ENCODE peak calls at places on chromosomes 7 and 10, in seven cellular contexts. R, J, C, G, N, Q and X are unnamed samples.

GRCh38 chr7:5423272-5423843 is at the start of gene TNRC18:
- DNase-seq in Q (no peak), R (no peak), G (peak), J (peak), C (no peak), N (peak), X (peak)

GRCh38 chr7:108012499-108013430 is 9.8 kb upstream of the LAMB1 start:
- DNase-seq in C (peak), R (no peak), J (no peak), N (no peak), Q (peak), G (no peak), X (no peak)

GRCh38 chr10:27998178-27998953 is 513 bp downstream of the ODAD2 start:
- DNase-seq in R (peak), C (peak), N (no peak), J (no peak), G (peak), Q (peak), X (peak)

GRCh38 chr10:70742537-70743429 is 42.4 kb downstream of the TBATA start:
- DNase-seq in R (no peak), C (peak), Q (no peak), G (peak), J (no peak), N (no peak), X (no peak)

GRCh38 chr7:73908123-73908611 is 47.2 kb downstream of the TMEM270 start:
- DNase-seq in Q (no peak), N (no peak), C (no peak), G (no peak), R (no peak), J (no peak), X (no peak)

GRCh38 chr7:142855756-142856564 is 1.1 kb downstream of the EPHB6 start:
- DNase-seq in N (no peak), G (peak), R (no peak), C (no peak), Q (no peak), J (no peak), X (no peak)

GRCh38 chr7:132450188-132450587 is 126.1 kb downstream of the PLXNA4 start:
- DNase-seq in Q (no peak), R (no peak), J (no peak), N (no peak), C (no peak), G (no peak), X (no peak)

GRCh38 chr10:12194752-12195271 is 879 bp downstream of the NUDT5 start:
- DNase-seq in G (peak), R (no peak), N (peak), J (no peak), Q (peak), C (no peak), X (no peak)

GRCh38 chr7:112930787-112931186 is 140.6 kb upstream of the TMEM168 start:
- DNase-seq in R (peak), C (peak), J (no peak), Q (peak), N (no peak), G (no peak), X (no peak)

GRCh38 chr7:101681170-101682007 is 52.3 kb upstream of the MYL10 start:
- DNase-seq in J (no peak), Q (peak), N (no peak), C (peak), R (peak), G (no peak), X (no peak)

GRCh38 chr7:742791-743190 is 15.7 kb upstream of the PRKAR1B start:
- DNase-seq in Q (no peak), C (no peak), R (no peak), N (no peak), G (no peak), J (no peak), X (no peak)

GRCh38 chr7:43204081-43204480 is 91.6 kb downstream of the HECW1 start:
- DNase-seq in C (peak), R (no peak), G (no peak), N (no peak), Q (peak), J (no peak), X (no peak)

GRCh38 chr7:47045169-47045568 is 536.7 kb downstream of the TNS3 start:
- DNase-seq in Q (no peak), R (no peak), J (no peak), C (no peak), N (no peak), G (no peak), X (no peak)

GRCh38 chr7:122515404-122515803 is 183.5 kb downstream of the RNF133 start:
- DNase-seq in G (no peak), N (no peak), R (no peak), Q (no peak), J (no peak), C (no peak), X (no peak)

GRCh38 chr7:44145969-44146897 is 5.1 kb upstream of the MYL7 start:
- DNase-seq in C (peak), G (peak), Q (no peak), R (peak), N (no peak), J (peak), X (peak)

GRCh38 chr10:129870926-129871660 is 93.0 kb downstream of the EBF3 start:
- DNase-seq in G (no peak), N (no peak), R (peak), C (no peak), J (no peak), Q (no peak), X (no peak)

GRCh38 chr7:2660359-2661095 is 27.5 kb upstream of the AMZ1 start:
- DNase-seq in C (no peak), Q (no peak), G (no peak), R (no peak), N (no peak), J (no peak), X (no peak)

DNA sequence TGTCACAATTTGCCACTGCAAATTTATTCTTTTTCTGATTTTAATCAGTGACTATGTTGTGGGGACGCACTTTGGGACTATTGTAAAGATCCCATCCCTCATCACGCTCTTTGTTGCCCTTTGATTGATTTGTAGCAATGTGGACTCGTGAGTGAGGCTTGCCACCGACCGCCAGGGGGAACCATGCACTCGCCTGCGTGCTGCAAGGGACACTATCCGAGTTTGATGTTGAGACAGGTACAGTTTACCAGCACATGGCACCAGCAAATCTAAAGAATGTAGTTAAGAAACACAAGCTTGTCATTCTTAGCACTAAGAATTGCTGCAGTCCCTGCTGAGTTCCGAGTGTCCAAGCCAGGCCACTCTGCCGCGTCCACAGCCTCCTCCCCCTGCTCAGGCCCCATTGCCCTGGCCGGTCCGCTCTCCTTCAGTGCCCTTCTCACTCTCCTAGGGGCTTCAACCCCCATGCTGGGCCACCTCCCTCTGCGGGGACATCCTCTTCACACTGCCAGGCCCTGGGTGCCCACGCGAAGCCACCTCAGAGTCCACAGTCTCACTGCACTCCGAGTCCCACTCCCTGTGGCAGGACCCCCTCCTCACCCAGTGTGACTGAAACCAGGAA is 2.0 kb upstream of the SFTPA2 start:
- DNase-seq in C (peak), Q (no peak), J (peak), R (peak), N (peak), G (peak), X (peak)
- TF ChIP-seq CTCF in C (peak), Q (no peak), J (peak), R (peak), N (peak), G (peak), X (peak)

GRCh38 chr10:126565456-126565855 is 105.0 kb downstream of the C10orf90 start:
- DNase-seq in C (peak), Q (no peak), R (no peak), N (no peak), G (no peak), J (no peak), X (no peak)
- TF ChIP-seq CTCF in C (no peak), Q (no peak), R (no peak), N (no peak), G (no peak), J (no peak), X (no peak)

GRCh38 chr10:96910488-96911395 is 78.6 kb downstream of the LCOR start:
- DNase-seq in N (no peak), J (peak), R (peak), Q (peak), G (no peak), C (peak), X (no peak)
- TF ChIP-seq CTCF in N (peak), J (peak), R (peak), Q (peak), G (peak), C (peak), X (peak)

DNA sequence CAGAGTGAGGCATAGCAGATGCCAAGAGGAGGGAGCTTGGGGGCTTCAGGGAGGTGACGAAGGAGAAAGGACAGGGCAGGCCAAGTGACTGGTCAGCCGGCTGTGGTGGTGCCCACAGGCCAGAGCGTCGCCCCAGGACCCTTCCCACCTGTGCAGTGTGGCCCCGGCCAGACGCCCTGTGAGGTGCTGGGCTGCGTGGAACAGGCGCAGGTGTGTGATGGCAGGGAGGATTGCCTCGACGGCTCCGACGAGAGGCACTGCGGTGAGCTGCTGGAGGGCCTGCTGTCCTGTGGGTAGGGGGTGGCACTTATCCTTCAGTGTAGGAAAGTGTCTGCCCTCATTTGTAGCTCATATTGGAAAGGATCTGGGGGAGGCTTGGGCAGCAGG is 26.8 kb upstream of the ZNF467 start:
- DNase-seq in J (no peak), N (no peak), C (no peak), G (no peak), R (no peak), Q (no peak), X (no peak)
- TF ChIP-seq CTCF in J (no peak), N (no peak), C (no peak), G (no peak), R (no peak), Q (no peak), X (no peak)

DNA sequence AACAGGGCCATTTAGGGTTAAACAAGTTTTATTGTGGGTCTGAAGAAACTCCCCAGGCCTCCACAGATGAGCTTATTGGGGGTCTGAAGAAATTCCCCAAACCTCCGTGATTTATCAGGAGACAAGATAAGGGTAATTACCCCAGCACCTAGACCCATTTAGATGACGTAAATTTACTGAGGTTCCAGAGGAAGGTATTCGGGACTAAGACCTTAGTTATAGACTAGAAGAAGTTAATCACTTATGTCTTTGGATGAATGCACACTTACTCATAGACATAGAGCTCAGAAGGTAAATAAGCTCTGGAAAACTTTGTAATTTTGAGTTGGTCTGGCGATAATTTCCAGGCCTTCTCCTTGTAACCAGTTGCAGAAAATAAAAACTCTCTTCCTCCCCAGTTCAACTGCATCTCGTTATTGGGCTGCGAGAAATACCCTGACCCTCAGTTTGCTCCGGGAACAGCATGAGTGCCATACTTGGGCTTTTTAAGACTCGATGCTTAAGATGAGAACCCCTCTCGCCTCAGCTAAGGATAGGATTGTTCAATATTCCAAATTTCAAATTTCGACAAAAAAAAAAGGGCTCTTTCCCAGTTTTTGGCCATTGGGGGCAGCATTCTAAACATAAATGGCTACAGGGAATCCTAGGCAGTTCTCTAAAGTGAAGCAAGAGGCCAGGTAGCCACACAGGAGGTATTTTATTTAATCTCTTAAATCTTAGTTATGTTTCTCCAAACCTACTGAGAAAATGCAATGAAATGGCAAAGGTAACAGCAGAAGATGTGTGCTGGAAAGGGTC is 74.7 kb upstream of the PFKP start:
- DNase-seq in R (no peak), Q (no peak), J (no peak), C (no peak), N (no peak), G (no peak), X (no peak)
- TF ChIP-seq CTCF in R (no peak), Q (no peak), J (no peak), C (peak), N (no peak), G (no peak), X (peak)

DNA sequence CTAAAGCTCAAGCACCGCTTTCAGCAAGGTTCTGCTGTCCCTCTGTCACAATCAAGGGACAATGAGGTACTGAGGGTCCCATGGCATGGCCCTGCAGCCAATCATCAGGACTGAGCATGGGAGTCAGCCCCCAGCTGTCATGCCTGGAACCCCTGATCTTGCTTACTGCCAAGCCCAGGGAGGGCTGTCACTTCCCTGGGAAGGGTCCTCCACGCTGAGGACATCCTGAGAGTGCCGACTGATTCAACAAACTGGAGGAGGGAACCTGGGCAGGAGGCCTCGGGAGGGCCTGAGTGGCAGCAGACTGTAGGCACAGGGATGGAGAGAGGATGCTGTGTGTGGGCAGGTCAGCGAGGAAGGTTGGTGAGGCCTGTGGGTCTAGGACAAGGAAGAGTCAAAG is 154.3 kb downstream of the ZNF248 start:
- DNase-seq in R (no peak), C (no peak), N (no peak), J (no peak), Q (no peak), G (no peak), X (no peak)
- TF ChIP-seq CTCF in R (no peak), C (no peak), N (no peak), J (no peak), Q (no peak), G (no peak), X (no peak)